ENCODE peak calls at places on chromosomes 11 and 22, in seven cellular contexts. V is BE2C; H is prostate gland; D is transverse colon; B is neuronal stem cell; A is upper lobe of left lung; N is CD8-positive, alpha-beta T cell. P is an unnamed sample.

GRCh38 chr11:59273008-59273841 is 60.5 kb upstream of the MPEG1 start:
- DNase-seq in B (no peak), A (no peak), N (no peak), H (no peak), D (peak; percentile 48), V (no peak), P (no peak)

GRCh38 chr11:121328213-121328966 is 35.8 kb downstream of the SC5D start:
- DNase-seq in D (no peak), N (peak; percentile 41), B (no peak), A (no peak), V (no peak), H (no peak), P (peak; percentile 50)

GRCh38 chr11:46306296-46306853 is 28.9 kb downstream of the CREB3L1 start:
- DNase-seq in N (no peak), H (no peak), A (no peak), V (no peak), B (no peak), D (no peak), P (no peak)

GRCh38 chr11:118939948-118940598 is 14.3 kb upstream of the BCL9L start:
- DNase-seq in N (peak; percentile 55), V (peak; percentile 39), A (peak; percentile 32), D (no peak), H (no peak), B (no peak), P (peak; percentile 49)

GRCh38 chr11:108697872-108698473 is 33.1 kb downstream of the DDX10 start:
- DNase-seq in B (peak; percentile 21), V (peak; percentile 59), H (peak; percentile 45), N (no peak), D (peak; percentile 29), A (no peak), P (peak; percentile 77)

GRCh38 chr11:35365961-35366360 is 53.4 kb downstream of the SLC1A2 start:
- DNase-seq in H (no peak), V (no peak), N (no peak), A (no peak), D (no peak), B (no peak), P (no peak)

GRCh38 chr11:67278939-67279588 is 10.0 kb upstream of the ANKRD13D start:
- DNase-seq in D (no peak), B (no peak), V (peak; percentile 3), H (no peak), N (no peak), A (peak; percentile 44), P (no peak)

GRCh38 chr11:114295676-114296081 is 520 bp upstream of the NNMT start:
- DNase-seq in N (no peak), H (no peak), B (no peak), V (no peak), A (no peak), D (no peak), P (no peak)

GRCh38 chr11:43575931-43576833 is 104.4 kb upstream of the HSD17B12 start:
- DNase-seq in V (no peak), B (no peak), N (no peak), A (no peak), D (no peak), H (no peak), P (no peak)

GRCh38 chr11:121435796-121436511 is 16.2 kb upstream of the SORL1 start:
- DNase-seq in D (no peak), N (no peak), V (no peak), A (no peak), B (no peak), H (no peak), P (no peak)

GRCh38 chr11:11411401-11411985 is 58.4 kb upstream of the CSNK2A3 start:
- DNase-seq in B (no peak), N (no peak), D (no peak), V (no peak), H (peak; percentile 22), A (no peak), P (no peak)

GRCh38 chr22:23083315-23084021 is 13.1 kb downstream of the GNAZ start:
- DNase-seq in A (peak; percentile 60), N (no peak), V (no peak), B (no peak), H (no peak), D (no peak), P (no peak)

GRCh38 chr22:46511391-46512370 is 25.7 kb downstream of the CELSR1 start:
- DNase-seq in N (no peak), B (no peak), V (no peak), H (no peak), A (no peak), D (no peak), P (no peak)

GRCh38 chr11:2360081-2360642 is 16.9 kb upstream of the CD81 start:
- DNase-seq in V (no peak), D (no peak), H (no peak), B (no peak), A (no peak), N (no peak), P (no peak)

GRCh38 chr11:124481365-124482323 is 36.1 kb upstream of the OR8B8 start:
- DNase-seq in H (no peak), D (no peak), A (no peak), B (no peak), V (peak; percentile 54), N (no peak), P (no peak)

GRCh38 chr11:102453286-102453797 is 777 bp upstream of the TMEM123 start:
- DNase-seq in N (no peak), H (peak; percentile 49), B (no peak), A (peak; percentile 83), V (no peak), D (no peak), P (peak; percentile 48)

GRCh38 chr22:35611200-35611890 is 5.8 kb downstream of the MB start:
- DNase-seq in H (no peak), D (no peak), N (no peak), A (no peak), B (no peak), V (no peak), P (no peak)

GRCh38 chr22:46165975-46166374 is 15.6 kb downstream of the PPARA start:
- DNase-seq in A (no peak), D (no peak), H (no peak), V (no peak), N (no peak), B (no peak), P (no peak)

GRCh38 chr22:33018232-33018864 is 39.8 kb downstream of the SYN3 start:
- DNase-seq in D (peak; percentile 39), B (peak; percentile 48), H (peak; percentile 55), N (peak; percentile 30), A (no peak), V (peak; percentile 71), P (no peak)

GRCh38 chr11:119319702-119320592 is 3.0 kb upstream of the MCAM start:
- DNase-seq in B (no peak), H (no peak), D (no peak), V (no peak), N (no peak), A (peak; percentile 46), P (no peak)

GRCh38 chr11:115396533-115396932 is 107.7 kb downstream of the CADM1 start:
- DNase-seq in A (no peak), V (no peak), N (no peak), B (no peak), D (no peak), H (no peak), P (no peak)

GRCh38 chr11:37830532-37830931 is 1232.5 kb upstream of the RAG2 start:
- DNase-seq in D (no peak), B (no peak), N (no peak), A (no peak), H (no peak), V (no peak), P (no peak)

GRCh38 chr11:35116762-35117588 is 22.0 kb upstream of the CD44 start:
- DNase-seq in V (no peak), D (no peak), B (no peak), A (peak; percentile 25), N (no peak), H (no peak), P (no peak)

GRCh38 chr11:19868281-19868821 is 155.7 kb downstream of the NAV2 start:
- DNase-seq in H (peak; percentile 86), B (no peak), N (no peak), A (no peak), D (peak; percentile 11), V (peak; percentile 16), P (no peak)

GRCh38 chr11:31499576-31500178 is 9.7 kb downstream of the IMMP1L start:
- DNase-seq in N (no peak), V (no peak), A (no peak), B (no peak), H (no peak), D (no peak), P (no peak)

GRCh38 chr11:102111011-102111786 is 952 bp downstream of the YAP1 start:
- DNase-seq in N (no peak), V (peak; percentile 8), H (peak; percentile 76), D (peak; percentile 71), B (peak; percentile 85), A (peak; percentile 93), P (no peak)

GRCh38 chr22:38243007-38243775 is 29.6 kb downstream of the TMEM184B start:
- DNase-seq in N (no peak), B (no peak), D (peak; percentile 81), A (peak; percentile 74), V (peak; percentile 77), H (no peak), P (no peak)

GRCh38 chr22:45671783-45672563 is at the start of gene ATXN10:
- DNase-seq in H (peak; percentile 51), N (peak; percentile 60), D (peak; percentile 56), B (peak; percentile 81), A (peak; percentile 94), V (peak; percentile 89), P (peak; percentile 69)

GRCh38 chr11:25650319-25650718 is 681.6 kb upstream of the ANO3 start:
- DNase-seq in H (no peak), D (no peak), A (no peak), V (no peak), B (no peak), N (no peak), P (no peak)
- H3K9me3 ChIP-seq in H (no peaks in the 10 kb centered on the region), D (no peaks in the 10 kb centered on the region), A (no peaks in the 10 kb centered on the region), V (no peaks in the 10 kb centered on the region), B (no peaks in the 10 kb centered on the region), N (no peaks in the 10 kb centered on the region), P (no peaks in the 10 kb centered on the region)

GRCh38 chr22:41308544-41308947 is 7.2 kb downstream of the ZC3H7B start:
- DNase-seq in V (no peak), H (no peak), A (no peak), N (no peak), B (no peak), D (peak; percentile 40), P (no peak)
- H3K36me3 ChIP-seq in V (peaks cover 20% of the 10 kb centered on the region), H (no peaks in the 10 kb centered on the region), A (peaks cover 3% of the 10 kb centered on the region), N (peaks cover 4% of the 10 kb centered on the region), B (peaks cover 45% of the 10 kb centered on the region), D (no peaks in the 10 kb centered on the region), P (peaks cover 10% of the 10 kb centered on the region)

DNA sequence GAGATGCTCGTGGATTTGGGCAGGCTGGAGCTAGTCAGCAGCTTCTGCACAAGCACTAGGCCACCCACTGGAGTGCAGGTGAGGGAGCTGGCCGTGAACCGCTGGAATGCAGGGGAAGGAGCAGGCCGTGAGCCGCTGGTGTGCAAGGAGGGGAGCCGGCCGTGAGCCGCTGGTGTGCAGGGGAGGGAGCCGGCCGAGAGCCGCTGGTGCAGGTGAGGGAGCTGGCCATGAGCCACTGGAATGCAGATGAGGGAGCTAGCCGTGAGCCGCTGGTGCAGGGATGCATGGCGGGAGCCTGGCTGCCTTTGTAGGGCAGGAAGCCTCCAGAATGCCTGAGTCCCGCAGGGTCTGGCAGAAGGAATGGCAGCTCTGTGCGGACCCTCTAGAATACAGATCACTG is 4220.0 kb upstream of the OR11H1 start:
- DNase-seq in D (no peak), A (peak; percentile 84), V (no peak), N (no peak), B (no peak), H (no peak), P (no peak)
- H3K9me3 ChIP-seq in D (peaks cover 47% of the 10 kb centered on the region), A (no peaks in the 10 kb centered on the region), V (peaks cover 12% of the 10 kb centered on the region), N (peaks cover 6% of the 10 kb centered on the region), B (no peaks in the 10 kb centered on the region), H (no peaks in the 10 kb centered on the region), P (peaks cover 7% of the 10 kb centered on the region)

GRCh38 chr11:112143597-112143996 is 20.3 kb downstream of the IL18 start:
- DNase-seq in V (no peak), D (no peak), N (no peak), A (no peak), B (no peak), H (no peak), P (no peak)
- H3K36me3 ChIP-seq in V (no peaks in the 10 kb centered on the region), D (no peaks in the 10 kb centered on the region), N (no peaks in the 10 kb centered on the region), A (peaks cover 11% of the 10 kb centered on the region), B (no peaks in the 10 kb centered on the region), H (no peaks in the 10 kb centered on the region), P (no peaks in the 10 kb centered on the region)